ENCODE peak calls at places on chromosomes 5 and 9, in seven cellular contexts. One of them, this sample, is unnamed. For H3K4me1 and H3K36me3, the result is how much of the 10 kb centered on the place peaks cover.

GRCh38 chr9:128920381-128921058 is at the start of gene PHYHD1:
- DNase-seq in mucosa of descending colon: no peak
- DNase-seq in cardiac muscle cell: no peak
- DNase-seq in colonic mucosa: no peak
- DNase-seq in SJCRH30: peak
- DNase-seq in PC-3: peak
- DNase-seq in esophagus muscularis mucosa: no peak
- DNase-seq in this sample: peak

GRCh38 chr5:93595420-93596136 is 12.6 kb downstream of the NR2F1 start:
- DNase-seq in mucosa of descending colon: no peak
- DNase-seq in cardiac muscle cell: no peak
- DNase-seq in colonic mucosa: no peak
- DNase-seq in SJCRH30: no peak
- DNase-seq in PC-3: no peak
- DNase-seq in esophagus muscularis mucosa: peak
- DNase-seq in this sample: no peak

GRCh38 chr5:11064763-11065450 is 303.9 kb upstream of the DAP start:
- DNase-seq in mucosa of descending colon: no peak
- DNase-seq in cardiac muscle cell: no peak
- DNase-seq in colonic mucosa: no peak
- DNase-seq in SJCRH30: no peak
- DNase-seq in PC-3: no peak
- DNase-seq in esophagus muscularis mucosa: no peak
- DNase-seq in this sample: no peak

GRCh38 chr5:150614651-150615040 is 25.8 kb upstream of the SYNPO start:
- DNase-seq in mucosa of descending colon: no peak
- DNase-seq in cardiac muscle cell: no peak
- DNase-seq in colonic mucosa: no peak
- DNase-seq in SJCRH30: no peak
- DNase-seq in PC-3: no peak
- DNase-seq in esophagus muscularis mucosa: no peak
- DNase-seq in this sample: no peak

GRCh38 chr5:127358782-127359181 is 68.2 kb downstream of the MEGF10 start:
- DNase-seq in mucosa of descending colon: no peak
- DNase-seq in cardiac muscle cell: no peak
- DNase-seq in colonic mucosa: no peak
- DNase-seq in SJCRH30: peak
- DNase-seq in PC-3: no peak
- DNase-seq in esophagus muscularis mucosa: no peak
- DNase-seq in this sample: no peak

GRCh38 chr9:69584746-69585145 is 87.4 kb downstream of the APBA1 start:
- DNase-seq in mucosa of descending colon: no peak
- DNase-seq in cardiac muscle cell: no peak
- DNase-seq in colonic mucosa: no peak
- DNase-seq in SJCRH30: no peak
- DNase-seq in PC-3: no peak
- DNase-seq in esophagus muscularis mucosa: no peak
- DNase-seq in this sample: no peak

GRCh38 chr5:80555099-80555498 is 15.0 kb downstream of the ANKRD34B start:
- DNase-seq in mucosa of descending colon: no peak
- DNase-seq in cardiac muscle cell: no peak
- DNase-seq in colonic mucosa: no peak
- DNase-seq in SJCRH30: no peak
- DNase-seq in PC-3: no peak
- DNase-seq in esophagus muscularis mucosa: no peak
- DNase-seq in this sample: no peak

GRCh38 chr9:131423171-131423581 is 29.3 kb downstream of the PRRC2B start:
- DNase-seq in mucosa of descending colon: peak
- DNase-seq in cardiac muscle cell: no peak
- DNase-seq in colonic mucosa: peak
- DNase-seq in SJCRH30: peak
- DNase-seq in PC-3: peak
- DNase-seq in esophagus muscularis mucosa: no peak
- DNase-seq in this sample: peak

GRCh38 chr5:146890073-146890472 is 11.5 kb upstream of the PPP2R2B start:
- DNase-seq in mucosa of descending colon: no peak
- DNase-seq in cardiac muscle cell: no peak
- DNase-seq in colonic mucosa: no peak
- DNase-seq in SJCRH30: no peak
- DNase-seq in PC-3: no peak
- DNase-seq in esophagus muscularis mucosa: no peak
- DNase-seq in this sample: no peak

GRCh38 chr5:117295941-117296340 is 721.3 kb upstream of the SEMA6A start:
- DNase-seq in mucosa of descending colon: no peak
- DNase-seq in cardiac muscle cell: no peak
- DNase-seq in colonic mucosa: no peak
- DNase-seq in SJCRH30: no peak
- DNase-seq in PC-3: no peak
- DNase-seq in esophagus muscularis mucosa: no peak
- DNase-seq in this sample: no peak

GRCh38 chr5:14447958-14448881 is 133.4 kb upstream of the OTULINL start:
- DNase-seq in mucosa of descending colon: peak
- DNase-seq in cardiac muscle cell: peak
- DNase-seq in colonic mucosa: peak
- DNase-seq in SJCRH30: peak
- DNase-seq in PC-3: no peak
- DNase-seq in esophagus muscularis mucosa: no peak
- DNase-seq in this sample: no peak

GRCh38 chr5:122532035-122532434 is 220.0 kb downstream of the SNCAIP start:
- DNase-seq in mucosa of descending colon: no peak
- DNase-seq in cardiac muscle cell: peak
- DNase-seq in colonic mucosa: no peak
- DNase-seq in SJCRH30: peak
- DNase-seq in PC-3: no peak
- DNase-seq in esophagus muscularis mucosa: no peak
- DNase-seq in this sample: no peak

GRCh38 chr9:14131353-14132088 is 182.4 kb downstream of the NFIB start:
- DNase-seq in mucosa of descending colon: no peak
- DNase-seq in cardiac muscle cell: no peak
- DNase-seq in colonic mucosa: no peak
- DNase-seq in SJCRH30: no peak
- DNase-seq in PC-3: no peak
- DNase-seq in esophagus muscularis mucosa: no peak
- DNase-seq in this sample: no peak

GRCh38 chr9:107276966-107277710 is 5.9 kb upstream of the RAD23B start:
- DNase-seq in mucosa of descending colon: no peak
- DNase-seq in cardiac muscle cell: peak
- DNase-seq in colonic mucosa: no peak
- DNase-seq in SJCRH30: no peak
- DNase-seq in PC-3: no peak
- DNase-seq in esophagus muscularis mucosa: no peak
- DNase-seq in this sample: no peak

GRCh38 chr5:144390133-144390532 is 219.5 kb downstream of the KCTD16 start:
- DNase-seq in mucosa of descending colon: no peak
- DNase-seq in cardiac muscle cell: no peak
- DNase-seq in colonic mucosa: no peak
- DNase-seq in SJCRH30: no peak
- DNase-seq in PC-3: peak
- DNase-seq in esophagus muscularis mucosa: no peak
- DNase-seq in this sample: peak

GRCh38 chr9:104009853-104010252 is 84.3 kb upstream of the SMC2 start:
- DNase-seq in mucosa of descending colon: no peak
- DNase-seq in cardiac muscle cell: no peak
- DNase-seq in colonic mucosa: no peak
- DNase-seq in SJCRH30: peak
- DNase-seq in PC-3: no peak
- DNase-seq in esophagus muscularis mucosa: no peak
- DNase-seq in this sample: no peak

GRCh38 chr5:137072376-137073174 is 426.6 kb downstream of the SPOCK1 start:
- DNase-seq in mucosa of descending colon: no peak
- DNase-seq in cardiac muscle cell: no peak
- DNase-seq in colonic mucosa: no peak
- DNase-seq in SJCRH30: no peak
- DNase-seq in PC-3: no peak
- DNase-seq in esophagus muscularis mucosa: no peak
- DNase-seq in this sample: peak

GRCh38 chr9:109574061-109574882 is 76.2 kb upstream of the PTPN3 start:
- DNase-seq in mucosa of descending colon: no peak
- DNase-seq in cardiac muscle cell: peak
- DNase-seq in colonic mucosa: peak
- DNase-seq in SJCRH30: peak
- DNase-seq in PC-3: peak
- DNase-seq in esophagus muscularis mucosa: peak
- DNase-seq in this sample: peak

GRCh38 chr5:177491429-177491945 is 5.9 kb downstream of the PDLIM7 start:
- DNase-seq in mucosa of descending colon: peak
- DNase-seq in cardiac muscle cell: peak
- DNase-seq in colonic mucosa: no peak
- DNase-seq in SJCRH30: no peak
- DNase-seq in PC-3: peak
- DNase-seq in esophagus muscularis mucosa: no peak
- DNase-seq in this sample: peak

GRCh38 chr9:28212979-28213378 is 639.7 kb upstream of the C9orf72 start:
- DNase-seq in mucosa of descending colon: no peak
- DNase-seq in cardiac muscle cell: peak
- DNase-seq in colonic mucosa: no peak
- DNase-seq in SJCRH30: peak
- DNase-seq in PC-3: peak
- DNase-seq in esophagus muscularis mucosa: no peak
- DNase-seq in this sample: no peak

GRCh38 chr9:114434878-114435311 is 47.1 kb upstream of the AKNA start:
- DNase-seq in mucosa of descending colon: no peak
- DNase-seq in cardiac muscle cell: peak
- DNase-seq in colonic mucosa: no peak
- DNase-seq in SJCRH30: peak
- DNase-seq in PC-3: peak
- DNase-seq in esophagus muscularis mucosa: no peak
- DNase-seq in this sample: peak

GRCh38 chr5:17182494-17182893 is 34.9 kb upstream of the BASP1 start:
- DNase-seq in mucosa of descending colon: no peak
- DNase-seq in cardiac muscle cell: no peak
- DNase-seq in colonic mucosa: no peak
- DNase-seq in SJCRH30: no peak
- DNase-seq in PC-3: peak
- DNase-seq in esophagus muscularis mucosa: no peak
- DNase-seq in this sample: no peak

GRCh38 chr5:126471875-126472537 is 48.8 kb downstream of the GRAMD2B start:
- DNase-seq in mucosa of descending colon: no peak
- DNase-seq in cardiac muscle cell: no peak
- DNase-seq in colonic mucosa: no peak
- DNase-seq in SJCRH30: peak
- DNase-seq in PC-3: peak
- DNase-seq in esophagus muscularis mucosa: no peak
- DNase-seq in this sample: no peak

GRCh38 chr5:64773533-64773932 is 4.8 kb downstream of the CWC27 start:
- DNase-seq in mucosa of descending colon: no peak
- DNase-seq in cardiac muscle cell: no peak
- DNase-seq in colonic mucosa: no peak
- DNase-seq in SJCRH30: no peak
- DNase-seq in PC-3: no peak
- DNase-seq in esophagus muscularis mucosa: no peak
- DNase-seq in this sample: no peak

GRCh38 chr5:160539431-160539830 is 117.8 kb downstream of the PTTG1 start:
- DNase-seq in mucosa of descending colon: no peak
- DNase-seq in cardiac muscle cell: no peak
- DNase-seq in colonic mucosa: no peak
- DNase-seq in SJCRH30: no peak
- DNase-seq in PC-3: peak
- DNase-seq in esophagus muscularis mucosa: no peak
- DNase-seq in this sample: no peak

GRCh38 chr9:128729302-128729701 is 5.4 kb upstream of the ZDHHC12 start:
- DNase-seq in mucosa of descending colon: no peak
- DNase-seq in cardiac muscle cell: no peak
- DNase-seq in colonic mucosa: no peak
- DNase-seq in SJCRH30: no peak
- DNase-seq in PC-3: no peak
- DNase-seq in esophagus muscularis mucosa: no peak
- DNase-seq in this sample: no peak

GRCh38 chr5:158616707-158617106 is 483.0 kb downstream of the EBF1 start:
- DNase-seq in mucosa of descending colon: no peak
- DNase-seq in cardiac muscle cell: no peak
- DNase-seq in colonic mucosa: no peak
- DNase-seq in SJCRH30: no peak
- DNase-seq in PC-3: no peak
- DNase-seq in esophagus muscularis mucosa: no peak
- DNase-seq in this sample: no peak

GRCh38 chr5:154868702-154869101 is 10.3 kb downstream of the CNOT8 start:
- DNase-seq in mucosa of descending colon: no peak
- DNase-seq in cardiac muscle cell: peak
- DNase-seq in colonic mucosa: no peak
- DNase-seq in SJCRH30: peak
- DNase-seq in PC-3: peak
- DNase-seq in esophagus muscularis mucosa: no peak
- DNase-seq in this sample: peak

GRCh38 chr5:172909931-172910502 is 49.2 kb upstream of the RPL26L1 start:
- DNase-seq in mucosa of descending colon: no peak
- DNase-seq in cardiac muscle cell: peak
- DNase-seq in colonic mucosa: no peak
- DNase-seq in SJCRH30: peak
- DNase-seq in PC-3: no peak
- DNase-seq in esophagus muscularis mucosa: no peak
- DNase-seq in this sample: no peak

GRCh38 chr9:136120119-136120393 is 1.4 kb upstream of the TMEM250 start:
- DNase-seq in mucosa of descending colon: no peak
- DNase-seq in cardiac muscle cell: no peak
- DNase-seq in colonic mucosa: peak
- DNase-seq in SJCRH30: no peak
- DNase-seq in PC-3: no peak
- DNase-seq in esophagus muscularis mucosa: no peak
- DNase-seq in this sample: no peak
- H3K4me3 ChIP-seq in mucosa of descending colon: no peak
- H3K4me3 ChIP-seq in cardiac muscle cell: no peak
- H3K4me3 ChIP-seq in colonic mucosa: no peak
- H3K4me3 ChIP-seq in SJCRH30: peak
- H3K4me3 ChIP-seq in PC-3: peak
- H3K4me3 ChIP-seq in esophagus muscularis mucosa: no peak
- H3K4me3 ChIP-seq in this sample: no peak

DNA sequence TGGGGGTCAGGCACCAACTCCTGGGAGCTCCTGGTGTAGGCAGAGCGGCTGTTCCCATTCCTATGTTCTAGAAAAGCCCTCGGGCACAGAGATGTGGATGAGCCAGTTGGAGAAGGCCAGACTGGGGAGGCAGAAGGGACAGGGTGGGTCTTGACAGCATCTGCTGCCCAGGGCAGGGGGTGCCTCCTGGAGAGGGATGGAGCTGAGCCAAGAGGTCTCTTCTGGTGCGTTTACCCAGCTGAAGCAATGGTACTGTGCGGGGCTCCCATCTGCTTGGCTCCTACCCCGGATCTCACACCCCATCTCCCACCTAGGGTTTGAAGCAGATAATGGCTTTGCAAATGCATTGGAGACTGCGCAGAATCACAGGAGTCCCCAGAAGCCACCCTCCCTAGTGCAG is 41.3 kb downstream of the SHB start:
- DNase-seq in mucosa of descending colon: no peak
- DNase-seq in cardiac muscle cell: no peak
- DNase-seq in colonic mucosa: no peak
- DNase-seq in SJCRH30: no peak
- DNase-seq in PC-3: no peak
- DNase-seq in esophagus muscularis mucosa: no peak
- DNase-seq in this sample: no peak
- H3K4me1 ChIP-seq in mucosa of descending colon: under half
- H3K4me1 ChIP-seq in cardiac muscle cell: under half
- H3K4me1 ChIP-seq in colonic mucosa: under half
- H3K4me1 ChIP-seq in SJCRH30: half or more
- H3K4me1 ChIP-seq in PC-3: half or more
- H3K4me1 ChIP-seq in esophagus muscularis mucosa: half or more
- H3K4me1 ChIP-seq in this sample: under half

GRCh38 chr9:136275655-136276429 is 28.1 kb downstream of the CCDC187 start:
- DNase-seq in mucosa of descending colon: no peak
- DNase-seq in cardiac muscle cell: peak
- DNase-seq in colonic mucosa: no peak
- DNase-seq in SJCRH30: peak
- DNase-seq in PC-3: no peak
- DNase-seq in esophagus muscularis mucosa: no peak
- DNase-seq in this sample: no peak
- H3K36me3 ChIP-seq in mucosa of descending colon: under half
- H3K36me3 ChIP-seq in cardiac muscle cell: under half
- H3K36me3 ChIP-seq in colonic mucosa: under half
- H3K36me3 ChIP-seq in SJCRH30: under half
- H3K36me3 ChIP-seq in PC-3: under half
- H3K36me3 ChIP-seq in esophagus muscularis mucosa: under half
- H3K36me3 ChIP-seq in this sample: under half

GRCh38 chr9:21556581-21557427 is 74.7 kb upstream of the IFNE start:
- DNase-seq in mucosa of descending colon: no peak
- DNase-seq in cardiac muscle cell: no peak
- DNase-seq in colonic mucosa: no peak
- DNase-seq in SJCRH30: no peak
- DNase-seq in PC-3: no peak
- DNase-seq in esophagus muscularis mucosa: no peak
- DNase-seq in this sample: no peak
- H3K4me3 ChIP-seq in mucosa of descending colon: no peak
- H3K4me3 ChIP-seq in cardiac muscle cell: no peak
- H3K4me3 ChIP-seq in colonic mucosa: no peak
- H3K4me3 ChIP-seq in SJCRH30: no peak
- H3K4me3 ChIP-seq in PC-3: peak
- H3K4me3 ChIP-seq in esophagus muscularis mucosa: no peak
- H3K4me3 ChIP-seq in this sample: no peak